ENCODE peak calls at places on chromosomes 7 and 10, in eight cellular contexts. B is sigmoid colon, G is transverse colon, E is stomach, Q is GM23338, T is spleen, X is HepG2, K is endothelial cell of umbilical vein. A is an unnamed sample.

GRCh38 chr7:130930260-130930659 is 196.3 kb upstream of the KLF14 start:
- DNase-seq in B (no peak), G (peak; percentile 60), E (no peak), Q (no peak), T (peak; percentile 88), X (no peak), K (no peak), A (no peak)

GRCh38 chr10:85666106-85666505 is 700.5 kb downstream of the GRID1 start:
- DNase-seq in B (no peak), G (no peak), E (no peak), Q (no peak), T (no peak), X (no peak), K (no peak), A (no peak)

GRCh38 chr7:918441-919113 is 35.9 kb downstream of the ADAP1 start:
- DNase-seq in B (peak; percentile 57), G (peak; percentile 7), E (no peak), Q (no peak), T (peak; percentile 67), X (no peak), K (no peak), A (no peak)

GRCh38 chr10:126536148-126536547 is 134.3 kb downstream of the C10orf90 start:
- DNase-seq in B (no peak), G (no peak), E (no peak), Q (peak; percentile 33), T (no peak), X (no peak), K (no peak), A (no peak)

GRCh38 chr7:2873146-2873545 is 29.0 kb upstream of the GNA12 start:
- DNase-seq in B (no peak), G (no peak), E (no peak), Q (no peak), T (no peak), X (no peak), K (no peak), A (no peak)

GRCh38 chr7:27804139-27804538 is 64.2 kb downstream of the TAX1BP1 start:
- DNase-seq in B (no peak), G (no peak), E (no peak), Q (no peak), T (no peak), X (peak; percentile 2), K (no peak), A (no peak)

GRCh38 chr10:102850025-102850518 is 4.0 kb upstream of the BORCS7 start:
- DNase-seq in B (no peak), G (no peak), E (no peak), Q (no peak), T (no peak), X (peak; percentile 78), K (no peak), A (no peak)

GRCh38 chr10:65544756-65545155 is 1381.1 kb upstream of the LRRTM3 start:
- DNase-seq in B (no peak), G (no peak), E (no peak), Q (no peak), T (no peak), X (peak; percentile 41), K (no peak), A (no peak)

GRCh38 chr7:23893942-23894890 is 184.2 kb downstream of the STK31 start:
- DNase-seq in B (no peak), G (no peak), E (no peak), Q (no peak), T (no peak), X (no peak), K (no peak), A (no peak)

GRCh38 chr7:138934861-138935260 is 46.3 kb downstream of the KIAA1549 start:
- DNase-seq in B (no peak), G (no peak), E (no peak), Q (no peak), T (no peak), X (peak; percentile 14), K (peak; percentile 81), A (no peak)

GRCh38 chr7:70389752-70390151 is 742.2 kb upstream of the GALNT17 start:
- DNase-seq in B (no peak), G (no peak), E (no peak), Q (no peak), T (no peak), X (no peak), K (no peak), A (no peak)

GRCh38 chr10:17026686-17027485 is 102.7 kb downstream of the CUBN start:
- DNase-seq in B (no peak), G (no peak), E (no peak), Q (no peak), T (no peak), X (no peak), K (peak; percentile 57), A (no peak)

DNA sequence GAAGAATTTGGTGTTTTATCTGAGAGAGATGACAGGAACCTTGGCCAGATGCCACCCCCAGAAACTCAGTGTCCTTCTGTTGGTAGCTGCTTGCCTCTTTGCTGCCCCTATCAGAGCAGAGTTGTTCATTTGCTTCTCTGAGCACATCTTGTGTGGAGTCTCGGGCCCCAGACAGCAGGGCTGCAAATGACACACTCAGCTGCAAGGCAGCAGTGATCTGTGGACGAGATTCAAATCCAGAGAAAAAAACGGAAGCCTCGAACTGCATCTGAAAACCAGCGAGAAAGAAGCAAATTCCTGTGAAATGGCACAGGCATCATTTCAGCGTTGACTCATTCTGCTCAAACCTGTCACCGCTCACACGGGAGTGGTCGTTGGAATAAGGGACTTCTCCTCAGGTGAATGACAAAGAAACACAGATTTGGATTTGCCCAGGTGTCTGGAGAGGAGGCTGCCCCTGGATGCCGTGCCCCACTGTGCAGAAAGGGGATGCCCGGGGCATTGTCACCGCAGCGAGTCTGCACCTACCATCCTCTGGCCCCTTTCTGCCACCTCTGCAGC is 144.7 kb downstream of the PFKFB3 start:
- DNase-seq in B (no peak), G (no peak), E (no peak), Q (no peak), T (peak; percentile 81), X (no peak), K (no peak), A (no peak)
- H3K27ac ChIP-seq in B (peak overlapping the region; percentile 1), G (peak overlapping the region; percentile 7), E (peak overlapping the region; percentile 60), Q (no peak overlapping the region), T (peak overlapping the region; percentile 83), X (no peak overlapping the region), K (no peak overlapping the region), A (no peak overlapping the region)

DNA sequence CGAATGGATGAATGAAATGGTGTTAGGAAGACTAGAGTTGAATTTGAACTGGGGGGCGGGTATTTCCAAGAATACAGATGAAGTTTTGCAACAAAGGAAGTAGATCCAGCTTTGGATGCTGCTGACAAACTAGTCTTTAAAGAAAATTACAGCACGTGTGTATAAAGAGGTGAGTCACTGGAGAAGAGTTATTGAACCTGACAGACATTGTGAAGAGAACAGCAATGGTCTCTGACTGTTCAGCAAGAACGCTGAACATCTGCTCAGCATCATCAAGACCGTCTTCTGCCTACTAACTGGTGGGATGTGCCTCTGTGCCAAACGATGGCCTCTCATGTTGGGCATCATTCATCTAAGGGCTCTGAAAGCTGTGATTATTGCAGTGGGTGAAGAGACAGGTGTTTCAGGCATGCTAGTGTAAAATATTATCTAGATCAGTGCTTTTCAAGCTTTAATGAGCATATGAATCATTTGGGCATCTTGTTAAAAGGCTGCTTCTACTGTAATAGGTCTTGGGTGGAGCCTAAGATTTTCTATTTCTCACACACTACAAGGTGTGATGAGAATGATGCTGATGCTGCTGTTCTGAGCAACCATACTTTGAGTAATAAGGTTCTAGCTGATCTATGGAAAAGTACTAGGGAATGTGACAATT is 291.3 kb downstream of the PTEN start:
- DNase-seq in B (no peak), G (no peak), E (no peak), Q (no peak), T (no peak), X (no peak), K (no peak), A (no peak)
- TF ChIP-seq POLR2AphosphoS5 in B (no peak), G (no peak), E (no peak), Q (no peak), T (no peak), X (no peak), K (no peak), A (no peak)

DNA sequence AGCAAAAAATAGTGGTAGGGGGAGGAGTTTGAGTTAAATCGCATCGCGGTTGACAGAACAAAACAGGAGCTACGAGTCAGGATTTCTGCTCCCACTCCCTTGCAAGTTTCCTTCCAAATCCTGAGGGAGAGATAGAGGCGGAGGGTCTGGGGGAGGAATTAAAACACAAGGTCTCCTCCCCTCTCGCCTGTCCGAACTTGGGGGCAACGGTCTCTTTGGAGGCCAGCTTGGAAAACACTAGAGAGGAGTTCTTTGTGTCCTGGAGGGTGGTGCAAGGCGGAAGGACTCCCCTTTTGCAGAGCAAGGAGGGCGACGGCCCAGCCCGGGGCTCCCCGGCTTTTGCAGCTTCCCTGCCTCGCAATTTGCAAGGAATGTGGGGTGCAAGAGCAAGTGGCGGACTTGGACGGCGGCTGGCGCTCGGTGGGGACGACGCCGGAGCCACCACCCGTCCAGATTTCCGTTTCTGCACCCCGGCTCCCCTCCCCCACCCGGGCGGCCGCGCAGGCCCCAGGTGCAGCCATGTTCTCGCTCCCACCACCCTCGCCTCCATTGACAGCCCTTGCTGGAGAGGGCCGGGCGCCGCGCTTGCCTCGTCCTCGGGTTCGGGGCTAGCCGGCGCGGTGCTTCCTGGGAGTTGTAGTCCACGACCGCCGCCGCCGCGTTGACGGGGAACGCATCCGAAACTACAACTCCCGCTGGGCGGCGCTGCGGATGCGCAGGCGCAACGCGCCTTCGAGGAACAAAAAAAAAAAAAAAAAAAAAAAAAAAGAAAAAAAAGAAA is 417 bp upstream of the GTF2I start:
- DNase-seq in B (peak; percentile 99), G (peak; percentile 99), E (peak; percentile 99), Q (peak; percentile 99), T (peak; percentile 100), X (peak; percentile 94), K (peak; percentile 97), A (peak; percentile 98)
- TF ChIP-seq CTCF in B (no peak), G (no peak), E (no peak), Q (no peak), T (peak; percentile 50), X (peak; percentile 38), K (no peak), A (no peak)

DNA sequence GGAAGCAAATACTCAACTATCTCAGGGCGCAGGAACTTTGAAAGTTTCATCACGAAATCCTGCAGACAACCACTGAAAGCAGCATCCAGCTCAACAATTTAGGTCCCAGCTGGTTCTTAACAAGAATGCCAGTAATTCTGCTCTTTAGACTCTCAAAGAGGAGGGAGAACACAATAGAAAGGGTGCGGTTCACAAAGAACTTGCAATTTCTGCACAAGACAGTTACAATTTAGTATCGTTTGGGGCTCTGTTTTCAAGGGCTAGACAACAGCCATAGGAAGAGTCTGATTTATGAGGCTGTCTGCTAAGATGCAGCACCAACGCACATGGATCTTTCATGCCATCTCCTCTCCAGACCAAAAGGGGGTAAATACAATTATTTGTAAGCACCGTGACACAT is 223.0 kb downstream of the FGFR2 start:
- DNase-seq in B (no peak), G (no peak), E (no peak), Q (peak; percentile 16), T (no peak), X (no peak), K (no peak), A (no peak)
- H3K27ac ChIP-seq in B (no peak overlapping the region), G (no peak overlapping the region), E (no peak overlapping the region), Q (no peak overlapping the region), T (no peak overlapping the region), X (no peak overlapping the region), K (no peak overlapping the region), A (no peak overlapping the region)

GRCh38 chr7:143391462-143392404 is 10.6 kb downstream of the ZYX start:
- DNase-seq in B (peak; percentile 91), G (peak; percentile 57), E (peak; percentile 60), Q (no peak), T (no peak), X (no peak), K (peak; percentile 84), A (no peak)
- TF ChIP-seq POLR2AphosphoS5 in B (peak; percentile 73), G (peak; percentile 60), E (peak; percentile 67), Q (peak; percentile 20), T (peak; percentile 63), X (no peak), K (no peak), A (no peak)